ENCODE peak calls at places on chromosome 10, in five cellular contexts. One of them, this sample, is unnamed. For H3K9me3, the result is how much of the 10 kb centered on the place peaks cover.

GRCh38 chr10:34327184-34327583 is 487.9 kb downstream of the PARD3 start:
- DNase-seq in esophagus muscularis mucosa: no peak
- DNase-seq in naive thymus-derived CD4-positive, alpha-beta T cell: no peak
- DNase-seq in cardiac muscle cell: no peak
- DNase-seq in left ventricle myocardium inferior: no peak
- DNase-seq in this sample: no peak

GRCh38 chr10:43074827-43075611 is 1.9 kb upstream of the RET start:
- DNase-seq in esophagus muscularis mucosa: no peak
- DNase-seq in naive thymus-derived CD4-positive, alpha-beta T cell: no peak
- DNase-seq in cardiac muscle cell: no peak
- DNase-seq in left ventricle myocardium inferior: peak
- DNase-seq in this sample: no peak

GRCh38 chr10:86357041-86357440 is 9.6 kb downstream of the GRID1 start:
- DNase-seq in esophagus muscularis mucosa: no peak
- DNase-seq in naive thymus-derived CD4-positive, alpha-beta T cell: no peak
- DNase-seq in cardiac muscle cell: no peak
- DNase-seq in left ventricle myocardium inferior: no peak
- DNase-seq in this sample: no peak

GRCh38 chr10:104123397-104123796 is 1.4 kb downstream of the SFR1 start:
- DNase-seq in esophagus muscularis mucosa: no peak
- DNase-seq in naive thymus-derived CD4-positive, alpha-beta T cell: peak
- DNase-seq in cardiac muscle cell: no peak
- DNase-seq in left ventricle myocardium inferior: no peak
- DNase-seq in this sample: no peak

GRCh38 chr10:131870831-131871672 is 29.8 kb upstream of the PPP2R2D start:
- DNase-seq in esophagus muscularis mucosa: no peak
- DNase-seq in naive thymus-derived CD4-positive, alpha-beta T cell: no peak
- DNase-seq in cardiac muscle cell: peak
- DNase-seq in left ventricle myocardium inferior: no peak
- DNase-seq in this sample: no peak

GRCh38 chr10:76432274-76433012 is 1001.0 kb downstream of the LRMDA start:
- DNase-seq in esophagus muscularis mucosa: no peak
- DNase-seq in naive thymus-derived CD4-positive, alpha-beta T cell: no peak
- DNase-seq in cardiac muscle cell: peak
- DNase-seq in left ventricle myocardium inferior: no peak
- DNase-seq in this sample: no peak

GRCh38 chr10:47435081-47435480 is 48.8 kb downstream of the ANXA8 start:
- DNase-seq in esophagus muscularis mucosa: no peak
- DNase-seq in naive thymus-derived CD4-positive, alpha-beta T cell: no peak
- DNase-seq in cardiac muscle cell: no peak
- DNase-seq in left ventricle myocardium inferior: no peak
- DNase-seq in this sample: no peak

GRCh38 chr10:21298686-21299085 is 226.8 kb downstream of the SKIDA1 start:
- DNase-seq in esophagus muscularis mucosa: no peak
- DNase-seq in naive thymus-derived CD4-positive, alpha-beta T cell: no peak
- DNase-seq in cardiac muscle cell: no peak
- DNase-seq in left ventricle myocardium inferior: no peak
- DNase-seq in this sample: no peak

GRCh38 chr10:340646-341045 is 205.4 kb downstream of the ZMYND11 start:
- DNase-seq in esophagus muscularis mucosa: no peak
- DNase-seq in naive thymus-derived CD4-positive, alpha-beta T cell: no peak
- DNase-seq in cardiac muscle cell: no peak
- DNase-seq in left ventricle myocardium inferior: no peak
- DNase-seq in this sample: no peak

GRCh38 chr10:48287417-48288391 is 13.2 kb upstream of the FRMPD2 start:
- DNase-seq in esophagus muscularis mucosa: no peak
- DNase-seq in naive thymus-derived CD4-positive, alpha-beta T cell: no peak
- DNase-seq in cardiac muscle cell: peak
- DNase-seq in left ventricle myocardium inferior: peak
- DNase-seq in this sample: no peak

GRCh38 chr10:32983333-32983909 is 25.4 kb upstream of the ITGB1 start:
- DNase-seq in esophagus muscularis mucosa: no peak
- DNase-seq in naive thymus-derived CD4-positive, alpha-beta T cell: no peak
- DNase-seq in cardiac muscle cell: no peak
- DNase-seq in left ventricle myocardium inferior: no peak
- DNase-seq in this sample: no peak

GRCh38 chr10:109883859-109884771 is 39.2 kb downstream of the XPNPEP1 start:
- DNase-seq in esophagus muscularis mucosa: no peak
- DNase-seq in naive thymus-derived CD4-positive, alpha-beta T cell: peak
- DNase-seq in cardiac muscle cell: peak
- DNase-seq in left ventricle myocardium inferior: peak
- DNase-seq in this sample: peak

GRCh38 chr10:80498833-80499671 is 38.6 kb upstream of the SH2D4B start:
- DNase-seq in esophagus muscularis mucosa: peak
- DNase-seq in naive thymus-derived CD4-positive, alpha-beta T cell: no peak
- DNase-seq in cardiac muscle cell: no peak
- DNase-seq in left ventricle myocardium inferior: peak
- DNase-seq in this sample: no peak

GRCh38 chr10:12333382-12334185 is 15.8 kb upstream of the CAMK1D start:
- DNase-seq in esophagus muscularis mucosa: no peak
- DNase-seq in naive thymus-derived CD4-positive, alpha-beta T cell: no peak
- DNase-seq in cardiac muscle cell: no peak
- DNase-seq in left ventricle myocardium inferior: peak
- DNase-seq in this sample: no peak

GRCh38 chr10:123772645-123773508 is 106.7 kb downstream of the GPR26 start:
- DNase-seq in esophagus muscularis mucosa: no peak
- DNase-seq in naive thymus-derived CD4-positive, alpha-beta T cell: no peak
- DNase-seq in cardiac muscle cell: no peak
- DNase-seq in left ventricle myocardium inferior: no peak
- DNase-seq in this sample: no peak

GRCh38 chr10:84156009-84156408 is 16.7 kb downstream of the GHITM start:
- DNase-seq in esophagus muscularis mucosa: no peak
- DNase-seq in naive thymus-derived CD4-positive, alpha-beta T cell: no peak
- DNase-seq in cardiac muscle cell: no peak
- DNase-seq in left ventricle myocardium inferior: no peak
- DNase-seq in this sample: no peak

GRCh38 chr10:29932991-29933390 is 126.4 kb downstream of the JCAD start:
- DNase-seq in esophagus muscularis mucosa: no peak
- DNase-seq in naive thymus-derived CD4-positive, alpha-beta T cell: no peak
- DNase-seq in cardiac muscle cell: no peak
- DNase-seq in left ventricle myocardium inferior: no peak
- DNase-seq in this sample: no peak

GRCh38 chr10:116147162-116147906 is 125.7 kb downstream of the GFRA1 start:
- DNase-seq in esophagus muscularis mucosa: peak
- DNase-seq in naive thymus-derived CD4-positive, alpha-beta T cell: no peak
- DNase-seq in cardiac muscle cell: peak
- DNase-seq in left ventricle myocardium inferior: no peak
- DNase-seq in this sample: no peak

GRCh38 chr10:43231523-43232078 is 35.3 kb downstream of the RASGEF1A start:
- DNase-seq in esophagus muscularis mucosa: no peak
- DNase-seq in naive thymus-derived CD4-positive, alpha-beta T cell: no peak
- DNase-seq in cardiac muscle cell: no peak
- DNase-seq in left ventricle myocardium inferior: peak
- DNase-seq in this sample: no peak

GRCh38 chr10:116669832-116670644 is 49.3 kb downstream of the PNLIPRP2 start:
- DNase-seq in esophagus muscularis mucosa: no peak
- DNase-seq in naive thymus-derived CD4-positive, alpha-beta T cell: no peak
- DNase-seq in cardiac muscle cell: peak
- DNase-seq in left ventricle myocardium inferior: no peak
- DNase-seq in this sample: no peak

GRCh38 chr10:124005991-124006392 is 87.4 kb downstream of the CHST15 start:
- DNase-seq in esophagus muscularis mucosa: no peak
- DNase-seq in naive thymus-derived CD4-positive, alpha-beta T cell: no peak
- DNase-seq in cardiac muscle cell: no peak
- DNase-seq in left ventricle myocardium inferior: no peak
- DNase-seq in this sample: no peak

GRCh38 chr10:103843854-103844567 is 11.4 kb downstream of the SH3PXD2A start:
- DNase-seq in esophagus muscularis mucosa: no peak
- DNase-seq in naive thymus-derived CD4-positive, alpha-beta T cell: no peak
- DNase-seq in cardiac muscle cell: no peak
- DNase-seq in left ventricle myocardium inferior: no peak
- DNase-seq in this sample: no peak

GRCh38 chr10:24439935-24440334 is 231.0 kb downstream of the KIAA1217 start:
- DNase-seq in esophagus muscularis mucosa: no peak
- DNase-seq in naive thymus-derived CD4-positive, alpha-beta T cell: no peak
- DNase-seq in cardiac muscle cell: no peak
- DNase-seq in left ventricle myocardium inferior: no peak
- DNase-seq in this sample: no peak

GRCh38 chr10:28241766-28242399 is 61.0 kb downstream of the MPP7 start:
- DNase-seq in esophagus muscularis mucosa: no peak
- DNase-seq in naive thymus-derived CD4-positive, alpha-beta T cell: peak
- DNase-seq in cardiac muscle cell: peak
- DNase-seq in left ventricle myocardium inferior: no peak
- DNase-seq in this sample: peak

GRCh38 chr10:29603516-29603915 is 31.3 kb downstream of the SVIL start:
- DNase-seq in esophagus muscularis mucosa: no peak
- DNase-seq in naive thymus-derived CD4-positive, alpha-beta T cell: no peak
- DNase-seq in cardiac muscle cell: no peak
- DNase-seq in left ventricle myocardium inferior: no peak
- DNase-seq in this sample: no peak

GRCh38 chr10:115710136-115710535 is 562.9 kb downstream of the GFRA1 start:
- DNase-seq in esophagus muscularis mucosa: no peak
- DNase-seq in naive thymus-derived CD4-positive, alpha-beta T cell: no peak
- DNase-seq in cardiac muscle cell: no peak
- DNase-seq in left ventricle myocardium inferior: no peak
- DNase-seq in this sample: no peak

GRCh38 chr10:5685764-5686240 is 1.2 kb downstream of the TASOR2 start:
- DNase-seq in esophagus muscularis mucosa: no peak
- DNase-seq in naive thymus-derived CD4-positive, alpha-beta T cell: no peak
- DNase-seq in cardiac muscle cell: peak
- DNase-seq in left ventricle myocardium inferior: no peak
- DNase-seq in this sample: no peak

GRCh38 chr10:35379226-35380137 is 43.2 kb downstream of the CCNY start:
- DNase-seq in esophagus muscularis mucosa: no peak
- DNase-seq in naive thymus-derived CD4-positive, alpha-beta T cell: peak
- DNase-seq in cardiac muscle cell: no peak
- DNase-seq in left ventricle myocardium inferior: peak
- DNase-seq in this sample: no peak

GRCh38 chr10:102067091-102067916 is 2.2 kb downstream of the HPS6 start:
- DNase-seq in esophagus muscularis mucosa: no peak
- DNase-seq in naive thymus-derived CD4-positive, alpha-beta T cell: no peak
- DNase-seq in cardiac muscle cell: no peak
- DNase-seq in left ventricle myocardium inferior: no peak
- DNase-seq in this sample: no peak

GRCh38 chr10:102069066-102069465 is 3.9 kb downstream of the HPS6 start:
- DNase-seq in esophagus muscularis mucosa: no peak
- DNase-seq in naive thymus-derived CD4-positive, alpha-beta T cell: no peak
- DNase-seq in cardiac muscle cell: no peak
- DNase-seq in left ventricle myocardium inferior: no peak
- DNase-seq in this sample: no peak

GRCh38 chr10:102068216-102068615 is 3.1 kb downstream of the HPS6 start:
- DNase-seq in esophagus muscularis mucosa: no peak
- DNase-seq in naive thymus-derived CD4-positive, alpha-beta T cell: no peak
- DNase-seq in cardiac muscle cell: peak
- DNase-seq in left ventricle myocardium inferior: no peak
- DNase-seq in this sample: no peak

DNA sequence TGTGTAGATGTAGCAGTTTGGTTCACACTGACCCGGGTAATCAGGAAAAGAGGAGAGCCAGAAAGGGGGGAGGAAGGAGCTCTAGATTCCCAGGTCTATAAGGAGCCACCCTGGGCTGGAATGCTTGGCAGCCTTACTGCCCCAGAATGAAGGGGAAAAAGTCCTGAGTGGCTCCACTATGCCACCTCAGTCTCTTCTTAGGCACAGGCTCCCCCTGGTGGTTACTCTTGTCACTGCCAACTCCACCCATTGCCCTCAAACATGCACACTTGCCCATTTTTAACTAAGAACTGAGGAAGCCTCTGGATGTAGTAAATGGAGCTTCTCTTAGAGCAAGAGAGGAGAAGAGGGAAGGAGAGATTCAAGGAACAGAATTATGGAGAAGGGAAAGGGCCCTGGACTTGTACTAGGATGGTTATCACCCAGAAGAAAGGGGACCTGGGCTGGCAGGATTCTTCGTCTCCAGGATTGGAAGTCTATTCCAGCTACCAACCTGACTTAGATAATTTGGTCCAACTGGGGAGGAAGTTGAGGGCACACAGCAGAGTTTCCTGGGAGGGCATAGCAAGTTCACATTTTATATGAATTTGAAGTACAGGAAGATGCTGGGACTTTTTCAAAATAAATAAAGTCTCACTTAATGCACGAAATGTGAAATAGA is 7.8 kb downstream of the HPS6 start:
- DNase-seq in esophagus muscularis mucosa: peak
- DNase-seq in naive thymus-derived CD4-positive, alpha-beta T cell: peak
- DNase-seq in cardiac muscle cell: peak
- DNase-seq in left ventricle myocardium inferior: peak
- DNase-seq in this sample: peak
- H3K27ac ChIP-seq in esophagus muscularis mucosa: no peak
- H3K27ac ChIP-seq in naive thymus-derived CD4-positive, alpha-beta T cell: no peak
- H3K27ac ChIP-seq in cardiac muscle cell: no peak
- H3K27ac ChIP-seq in left ventricle myocardium inferior: no peak
- H3K27ac ChIP-seq in this sample: no peak

GRCh38 chr10:14917827-14918226 is 36.1 kb downstream of the DCLRE1C start:
- DNase-seq in esophagus muscularis mucosa: no peak
- DNase-seq in naive thymus-derived CD4-positive, alpha-beta T cell: no peak
- DNase-seq in cardiac muscle cell: no peak
- DNase-seq in left ventricle myocardium inferior: no peak
- DNase-seq in this sample: no peak
- H3K9me3 ChIP-seq in esophagus muscularis mucosa: under half
- H3K9me3 ChIP-seq in naive thymus-derived CD4-positive, alpha-beta T cell: under half
- H3K9me3 ChIP-seq in cardiac muscle cell: under half
- H3K9me3 ChIP-seq in left ventricle myocardium inferior: under half
- H3K9me3 ChIP-seq in this sample: under half

DNA sequence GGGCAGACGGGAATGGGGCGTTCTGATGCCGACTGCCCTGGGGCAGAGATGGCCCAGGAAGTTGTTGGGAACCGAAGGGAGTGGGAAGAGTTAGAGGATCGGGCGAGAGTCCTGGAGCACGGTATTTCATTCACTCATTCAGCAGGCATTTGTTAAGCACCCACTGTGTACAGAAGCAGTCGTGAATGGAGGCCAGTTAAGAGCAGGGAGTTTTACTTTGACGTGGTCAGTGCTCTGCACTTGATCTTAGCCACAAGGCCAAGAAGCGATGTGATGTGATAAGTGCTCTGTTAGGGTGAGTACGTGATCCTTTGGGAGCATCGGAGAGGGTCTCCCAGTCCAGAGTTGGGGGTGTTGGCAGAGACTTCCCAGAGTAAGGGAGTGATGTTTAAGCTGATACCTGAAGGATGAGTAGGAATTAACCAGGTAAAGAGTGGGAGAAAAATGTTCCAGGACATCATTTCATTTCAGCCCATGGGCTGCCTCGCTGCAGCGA is 890 bp downstream of the ZFYVE27 start:
- DNase-seq in esophagus muscularis mucosa: no peak
- DNase-seq in naive thymus-derived CD4-positive, alpha-beta T cell: no peak
- DNase-seq in cardiac muscle cell: no peak
- DNase-seq in left ventricle myocardium inferior: no peak
- DNase-seq in this sample: no peak
- H3K4me3 ChIP-seq in esophagus muscularis mucosa: peak
- H3K4me3 ChIP-seq in naive thymus-derived CD4-positive, alpha-beta T cell: peak
- H3K4me3 ChIP-seq in cardiac muscle cell: peak
- H3K4me3 ChIP-seq in left ventricle myocardium inferior: peak
- H3K4me3 ChIP-seq in this sample: peak

GRCh38 chr10:71245420-71246325 is 33.3 kb downstream of the UNC5B start:
- DNase-seq in esophagus muscularis mucosa: no peak
- DNase-seq in naive thymus-derived CD4-positive, alpha-beta T cell: no peak
- DNase-seq in cardiac muscle cell: no peak
- DNase-seq in left ventricle myocardium inferior: peak
- DNase-seq in this sample: no peak

GRCh38 chr10:71249996-71250395 is 37.6 kb downstream of the UNC5B start:
- DNase-seq in esophagus muscularis mucosa: no peak
- DNase-seq in naive thymus-derived CD4-positive, alpha-beta T cell: no peak
- DNase-seq in cardiac muscle cell: no peak
- DNase-seq in left ventricle myocardium inferior: no peak
- DNase-seq in this sample: no peak

GRCh38 chr10:71246591-71247143 is 34.3 kb downstream of the UNC5B start:
- DNase-seq in esophagus muscularis mucosa: no peak
- DNase-seq in naive thymus-derived CD4-positive, alpha-beta T cell: no peak
- DNase-seq in cardiac muscle cell: no peak
- DNase-seq in left ventricle myocardium inferior: peak
- DNase-seq in this sample: no peak

GRCh38 chr10:71247306-71247705 is 34.9 kb downstream of the UNC5B start:
- DNase-seq in esophagus muscularis mucosa: no peak
- DNase-seq in naive thymus-derived CD4-positive, alpha-beta T cell: no peak
- DNase-seq in cardiac muscle cell: no peak
- DNase-seq in left ventricle myocardium inferior: peak
- DNase-seq in this sample: no peak

GRCh38 chr10:71247804-71248203 is 35.4 kb downstream of the UNC5B start:
- DNase-seq in esophagus muscularis mucosa: no peak
- DNase-seq in naive thymus-derived CD4-positive, alpha-beta T cell: no peak
- DNase-seq in cardiac muscle cell: no peak
- DNase-seq in left ventricle myocardium inferior: no peak
- DNase-seq in this sample: no peak
- H3K27ac ChIP-seq in esophagus muscularis mucosa: no peak
- H3K27ac ChIP-seq in naive thymus-derived CD4-positive, alpha-beta T cell: no peak
- H3K27ac ChIP-seq in cardiac muscle cell: peak
- H3K27ac ChIP-seq in left ventricle myocardium inferior: peak
- H3K27ac ChIP-seq in this sample: no peak